ENCODE peak calls at places on chromosome 15, in eight cellular contexts. Q is uterus, V is ovary, C is body of pancreas, M is NB4, H is adrenal gland, Y is heart left ventricle, S is tibial nerve. W is an unnamed sample.

GRCh38 chr15:66830358-66830757 is 128.3 kb downstream of the SMAD6 start:
- DNase-seq in C (no peak), Q (no peak), H (peak; percentile 60), Y (peak; percentile 50), M (peak; percentile 19), S (no peak), V (no peak), W (no peak)

GRCh38 chr15:62187910-62188309 is 22.8 kb upstream of the C2CD4B start:
- DNase-seq in Y (no peak), H (no peak), C (no peak), Q (no peak), M (no peak), V (no peak), S (no peak), W (no peak)

GRCh38 chr15:69576948-69577351 is 124.3 kb downstream of the RPLP1 start:
- DNase-seq in C (peak; percentile 59), Y (no peak), Q (no peak), H (no peak), M (no peak), V (no peak), S (no peak), W (no peak)

GRCh38 chr15:45203182-45203581 is 15.4 kb upstream of the SHF start:
- DNase-seq in C (no peak), V (no peak), Y (no peak), M (no peak), H (peak; percentile 54), Q (no peak), S (no peak), W (no peak)

GRCh38 chr15:76866716-76867321 is 38.3 kb downstream of the SCAPER start:
- DNase-seq in C (no peak), Q (no peak), H (no peak), M (peak; percentile 51), S (no peak), Y (no peak), V (no peak), W (peak; percentile 23)

GRCh38 chr15:69855601-69856000 is 242.1 kb downstream of the TLE3 start:
- DNase-seq in Q (no peak), S (no peak), C (no peak), V (no peak), Y (no peak), H (no peak), M (peak; percentile 24), W (no peak)

GRCh38 chr15:94692697-94693096 is 461.3 kb downstream of the MCTP2 start:
- DNase-seq in C (no peak), Q (no peak), S (no peak), M (no peak), V (no peak), H (no peak), Y (no peak), W (no peak)

GRCh38 chr15:23572844-23573243 is 7.4 kb downstream of the MKRN3 start:
- DNase-seq in H (no peak), V (no peak), Q (no peak), S (no peak), C (no peak), M (no peak), Y (no peak), W (no peak)

GRCh38 chr15:51076898-51077564 is 17.7 kb downstream of the TNFAIP8L3 start:
- DNase-seq in S (peak; percentile 25), Q (peak; percentile 50), H (peak; percentile 54), C (peak; percentile 20), Y (peak; percentile 38), M (peak; percentile 98), V (peak; percentile 85), W (peak; percentile 68)

GRCh38 chr15:94125131-94125530 is 106.2 kb upstream of the MCTP2 start:
- DNase-seq in S (no peak), C (no peak), H (no peak), Y (no peak), V (no peak), M (no peak), Q (no peak), W (no peak)

GRCh38 chr15:67108122-67108871 is 42.9 kb downstream of the SMAD3 start:
- DNase-seq in S (no peak), Q (no peak), Y (no peak), V (no peak), C (no peak), H (no peak), M (peak; percentile 77), W (no peak)

GRCh38 chr15:28948036-28948435 is 62.3 kb downstream of the APBA2 start:
- DNase-seq in M (no peak), C (no peak), Q (no peak), S (no peak), Y (no peak), V (no peak), H (no peak), W (no peak)

GRCh38 chr15:27210176-27210575 is 239.2 kb downstream of the GABRG3 start:
- DNase-seq in C (no peak), H (no peak), M (no peak), V (no peak), Y (no peak), S (no peak), Q (no peak), W (no peak)

DNA sequence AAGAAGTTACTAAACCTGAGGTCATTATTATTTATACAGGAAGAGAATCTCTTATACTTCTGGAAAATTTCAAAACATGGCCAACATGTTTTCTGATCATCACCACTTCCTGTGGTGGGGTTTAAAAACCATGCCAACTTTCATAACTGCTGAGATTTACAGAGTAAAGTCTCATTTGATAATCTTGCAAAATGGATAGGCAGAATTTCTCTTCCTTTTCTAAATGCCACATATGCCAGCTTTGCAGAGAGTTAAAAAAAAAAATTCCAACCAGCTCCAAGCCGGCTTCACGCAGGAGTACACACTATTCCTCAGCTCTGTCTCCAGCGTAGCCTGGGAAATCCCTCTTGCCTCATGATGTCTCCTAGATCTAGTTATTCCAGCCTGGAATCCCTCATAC is 124.2 kb upstream of the SPRED1 start:
- DNase-seq in M (no peak), S (no peak), C (no peak), H (no peak), Y (no peak), V (no peak), Q (no peak), W (no peak)
- TF ChIP-seq POLR2A in M (no peak), S (no peak), C (no peak), H (no peak), Y (no peak), V (no peak), Q (no peak), W (no peak)

GRCh38 chr15:72688697-72689096 is 2.7 kb downstream of the BBS4 start:
- DNase-seq in Q (no peak), S (no peak), V (no peak), C (no peak), Y (no peak), H (no peak), M (no peak), W (no peak)

GRCh38 chr15:72682772-72683171 is 3.2 kb downstream of the HIGD2B start:
- DNase-seq in Y (no peak), Q (no peak), S (no peak), V (no peak), H (no peak), C (no peak), M (no peak), W (no peak)

GRCh38 chr15:72690938-72691337 is 4.9 kb downstream of the BBS4 start:
- DNase-seq in Y (no peak), C (no peak), V (no peak), S (no peak), M (no peak), H (no peak), Q (no peak), W (no peak)

GRCh38 chr15:72685301-72685924 is 569 bp downstream of the HIGD2B start:
- DNase-seq in M (peak; percentile 8), V (no peak), S (no peak), H (no peak), Q (no peak), C (no peak), Y (no peak), W (no peak)

GRCh38 chr15:72685925-72686794 is at the start of the genes BBS4 and HIGD2B:
- DNase-seq in H (peak; percentile 90), S (peak; percentile 59), Y (peak; percentile 87), M (peak; percentile 95), V (peak; percentile 78), C (peak; percentile 88), Q (peak; percentile 84), W (no peak)
- TF ChIP-seq POLR2A in H (peak; percentile 91), S (peak; percentile 55), Y (no peak), M (peak; percentile 93), V (peak; percentile 73), C (peak; percentile 65), Q (peak; percentile 66), W (peak; percentile 95)

GRCh38 chr15:32838820-32839219 is 121.0 kb downstream of the GREM1 start:
- DNase-seq in C (peak; percentile 43), Q (no peak), S (no peak), Y (no peak), H (peak; percentile 43), M (no peak), V (no peak), W (no peak)

GRCh38 chr15:32843211-32843907 is 125.6 kb downstream of the GREM1 start:
- DNase-seq in C (no peak), H (no peak), V (no peak), Q (no peak), Y (no peak), S (no peak), M (peak; percentile 11), W (no peak)

GRCh38 chr15:32838338-32838737 is 120.5 kb downstream of the GREM1 start:
- DNase-seq in M (no peak), H (no peak), Y (no peak), V (no peak), Q (no peak), C (no peak), S (no peak), W (no peak)

GRCh38 chr15:32842081-32842480 is 124.3 kb downstream of the GREM1 start:
- DNase-seq in M (no peak), H (no peak), V (no peak), Q (no peak), Y (no peak), S (no peak), C (no peak), W (no peak)

GRCh38 chr15:32840481-32841245 is 122.9 kb downstream of the GREM1 start:
- DNase-seq in S (no peak), Q (no peak), M (no peak), Y (no peak), H (no peak), C (no peak), V (no peak), W (no peak)
- TF ChIP-seq POLR2A in S (no peak), Q (no peak), M (no peak), Y (no peak), H (no peak), C (no peak), V (no peak), W (no peak)

DNA sequence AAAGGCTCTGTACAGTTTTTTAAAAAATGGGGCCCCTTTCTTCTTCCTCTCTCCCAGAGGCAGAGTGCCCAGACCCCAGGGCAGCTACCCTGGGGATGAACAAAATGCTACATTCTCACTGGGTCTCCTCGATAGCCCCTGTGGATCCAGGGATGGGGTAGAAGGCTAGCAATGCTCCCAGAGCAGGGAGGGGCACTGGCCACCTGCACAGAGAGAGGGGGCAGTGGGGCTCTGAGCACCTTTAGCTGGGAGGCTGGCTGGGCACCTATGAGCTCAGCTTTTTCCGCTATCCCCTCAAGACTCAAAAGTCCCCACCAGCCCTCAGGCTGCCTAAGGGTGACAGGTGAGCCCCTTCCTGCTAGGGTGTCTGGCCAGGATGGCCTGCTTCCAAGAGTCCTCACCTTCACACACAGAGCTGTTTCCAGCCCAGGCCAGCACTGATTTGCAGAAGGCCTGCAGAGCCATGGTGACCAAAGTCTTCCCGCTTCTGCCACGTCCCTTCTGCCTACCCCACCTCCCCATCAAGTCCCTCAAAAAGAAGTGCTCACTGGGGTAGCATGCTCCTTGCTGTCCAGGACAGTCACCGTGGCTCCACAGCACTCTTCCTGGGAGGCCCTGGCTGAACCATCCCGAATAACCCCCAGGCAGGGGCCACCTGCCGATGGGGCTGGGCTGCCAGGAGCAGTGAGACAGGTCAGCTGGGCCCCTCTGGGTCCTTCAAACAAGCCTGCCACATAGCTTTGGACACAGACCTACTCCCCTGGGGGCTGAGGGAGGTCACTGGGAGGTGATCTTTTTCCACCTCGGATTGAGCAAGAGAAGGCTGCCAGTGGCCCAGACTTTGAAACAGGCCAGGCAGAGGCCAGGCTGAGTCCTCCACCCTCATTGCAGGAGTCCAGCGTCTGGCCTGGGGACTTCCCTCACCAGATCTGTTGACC is 20.4 kb downstream of the BMF start:
- DNase-seq in S (peak; percentile 44), M (peak; percentile 59), V (peak; percentile 63), H (peak; percentile 58), Y (no peak), Q (peak; percentile 72), C (peak; percentile 57), W (no peak)
- TF ChIP-seq POLR2A in S (no peak), M (no peak), V (no peak), H (no peak), Y (no peak), Q (no peak), C (no peak), W (no peak)

W was measured in erythroblast.